ENCODE peak calls at places on chromosomes 6 and 20, in five cellular contexts. I, W, G, J and Q are unnamed samples.

GRCh38 chr6:90098025-90098474 is 198.6 kb downstream of the BACH2 start:
- DNase-seq in W (no peak), G (peak; percentile 89), I (no peak), J (no peak), Q (peak; percentile 84)

GRCh38 chr6:148758492-148758891 is 11.7 kb downstream of the UST start:
- DNase-seq in I (no peak), J (no peak), W (no peak), G (no peak), Q (no peak)

GRCh38 chr6:65448806-65449397 is 258.1 kb downstream of the EYS start:
- DNase-seq in I (no peak), W (no peak), G (no peak), J (no peak), Q (no peak)

GRCh38 chr6:135358251-135358821 is 139.2 kb downstream of the AHI1 start:
- DNase-seq in G (peak; percentile 97), J (no peak), W (no peak), I (no peak), Q (no peak)

GRCh38 chr6:45532626-45533258 is 155.0 kb upstream of the SUPT3H start:
- DNase-seq in I (no peak), J (no peak), W (no peak), G (peak; percentile 68), Q (no peak)

GRCh38 chr6:166542580-166542912 is 43.9 kb downstream of the RAMACL start:
- DNase-seq in W (peak; percentile 33), J (no peak), I (peak; percentile 21), G (peak; percentile 17), Q (no peak)

GRCh38 chr20:50916934-50917333 is 14.3 kb downstream of the ADNP start:
- DNase-seq in J (no peak), I (no peak), W (no peak), G (no peak), Q (no peak)

GRCh38 chr20:17281478-17281877 is 54.6 kb downstream of the PCSK2 start:
- DNase-seq in J (peak; percentile 3), G (peak; percentile 19), I (peak; percentile 74), W (no peak), Q (no peak)

GRCh38 chr6:166078294-166078693 is 89.4 kb downstream of the TBXT start:
- DNase-seq in W (no peak), G (peak; percentile 96), I (no peak), J (no peak), Q (no peak)

GRCh38 chr20:9485614-9486325 is 28.6 kb upstream of the LAMP5 start:
- DNase-seq in J (no peak), I (peak; percentile 13), G (no peak), W (no peak), Q (no peak)

GRCh38 chr6:24743265-24743943 is 24.4 kb upstream of the C6orf62 start:
- DNase-seq in J (peak; percentile 76), G (peak; percentile 98), W (no peak), I (no peak), Q (peak; percentile 88)

GRCh38 chr6:167827062-167827587 is 414 bp downstream of the AFDN start:
- DNase-seq in I (no peak), J (no peak), G (no peak), W (no peak), Q (no peak)

GRCh38 chr20:2751868-2752630 is 48.4 kb downstream of the CPXM1 start:
- DNase-seq in W (no peak), J (no peak), G (no peak), I (peak; percentile 59), Q (no peak)

GRCh38 chr6:17585766-17586502 is 14.2 kb upstream of the FAM8A1 start:
- DNase-seq in G (no peak), J (peak; percentile 88), W (no peak), I (peak; percentile 8), Q (peak; percentile 41)

GRCh38 chr20:4667371-4667773 is 54.3 kb upstream of the PRND start:
- DNase-seq in G (no peak), I (no peak), W (no peak), J (no peak), Q (no peak)

GRCh38 chr20:48605364-48606116 is 222.3 kb downstream of the PREX1 start:
- DNase-seq in W (no peak), G (no peak), I (no peak), J (no peak), Q (no peak)

GRCh38 chr6:11865926-11866325 is 87.3 kb upstream of the ADTRP start:
- DNase-seq in J (no peak), W (no peak), I (no peak), G (peak; percentile 74), Q (no peak)

GRCh38 chr6:122144229-122144628 is 255.2 kb upstream of the HSF2 start:
- DNase-seq in I (no peak), W (no peak), G (no peak), J (no peak), Q (no peak)

GRCh38 chr20:50394569-50394968 is 115.6 kb upstream of the PTPN1 start:
- DNase-seq in I (no peak), W (no peak), G (no peak), J (no peak), Q (no peak)

GRCh38 chr6:1873781-1874180 is 264.1 kb downstream of the FOXC1 start:
- DNase-seq in G (no peak), J (no peak), I (peak; percentile 39), W (no peak), Q (no peak)

GRCh38 chr6:70839286-70840266 is 117.3 kb downstream of the B3GAT2 start:
- DNase-seq in G (peak; percentile 26), J (no peak), W (no peak), I (no peak), Q (no peak)

GRCh38 chr20:57195023-57195758 is 71.2 kb downstream of the BMP7 start:
- DNase-seq in I (no peak), J (no peak), W (no peak), G (peak; percentile 48), Q (no peak)

GRCh38 chr20:25054995-25055629 is 2.8 kb downstream of the ACSS1 start:
- DNase-seq in I (no peak), W (no peak), J (no peak), G (peak; percentile 13), Q (no peak)

GRCh38 chr6:69791065-69791471 is 5.7 kb downstream of the LMBRD1 start:
- DNase-seq in J (no peak), W (no peak), G (peak; percentile 4), I (no peak), Q (no peak)

GRCh38 chr6:25107218-25107617 is 171.5 kb upstream of the RIPOR2 start:
- DNase-seq in I (no peak), W (no peak), G (no peak), J (no peak), Q (no peak)

GRCh38 chr6:34516391-34517324 is 39.5 kb downstream of the SPDEF start:
- DNase-seq in W (no peak), G (no peak), I (no peak), J (no peak), Q (no peak)

GRCh38 chr6:150599199-150600002 is at the start of gene PLEKHG1:
- DNase-seq in J (peak; percentile 12), I (peak; percentile 87), G (no peak), W (peak; percentile 25), Q (no peak)

GRCh38 chr6:151288711-151289398 is 49.1 kb downstream of the AKAP12 start:
- DNase-seq in J (no peak), I (no peak), W (no peak), G (no peak), Q (no peak)

GRCh38 chr6:46505693-46506512 is 14.7 kb upstream of the RCAN2 start:
- DNase-seq in J (no peak), G (no peak), I (no peak), W (no peak), Q (no peak)

GRCh38 chr20:60271597-60271996 is 313.4 kb downstream of the CDH26 start:
- DNase-seq in J (no peak), G (peak; percentile 12), W (no peak), I (peak; percentile 28), Q (no peak)

GRCh38 chr6:25360611-25361010 is 81.4 kb downstream of the CARMIL1 start:
- DNase-seq in W (no peak), J (no peak), I (no peak), G (peak; percentile 45), Q (peak; percentile 23)

GRCh38 chr20:20143646-20144045 is 91.3 kb downstream of the CFAP61 start:
- DNase-seq in W (no peak), J (no peak), G (no peak), I (peak; percentile 18), Q (no peak)

GRCh38 chr6:18323935-18324707 is 59.8 kb upstream of the DEK start:
- DNase-seq in G (peak; percentile 61), W (no peak), J (peak; percentile 35), I (peak; percentile 72), Q (no peak)

GRCh38 chr20:13341737-13342393 is 120.8 kb downstream of the ISM1 start:
- DNase-seq in G (no peak), W (no peak), J (no peak), I (no peak), Q (no peak)

GRCh38 chr6:93784794-93785757 is 365.7 kb upstream of the EPHA7 start:
- DNase-seq in W (no peak), G (no peak), J (no peak), I (peak; percentile 27), Q (no peak)

GRCh38 chr6:75213732-75214131 is 7.9 kb upstream of the COL12A1 start:
- DNase-seq in J (no peak), G (no peak), I (no peak), W (no peak), Q (no peak)
- TF ChIP-seq CTCF in J (peak; percentile 36), G (no peak), I (peak; percentile 11), W (no peak), Q (no peak)

DNA sequence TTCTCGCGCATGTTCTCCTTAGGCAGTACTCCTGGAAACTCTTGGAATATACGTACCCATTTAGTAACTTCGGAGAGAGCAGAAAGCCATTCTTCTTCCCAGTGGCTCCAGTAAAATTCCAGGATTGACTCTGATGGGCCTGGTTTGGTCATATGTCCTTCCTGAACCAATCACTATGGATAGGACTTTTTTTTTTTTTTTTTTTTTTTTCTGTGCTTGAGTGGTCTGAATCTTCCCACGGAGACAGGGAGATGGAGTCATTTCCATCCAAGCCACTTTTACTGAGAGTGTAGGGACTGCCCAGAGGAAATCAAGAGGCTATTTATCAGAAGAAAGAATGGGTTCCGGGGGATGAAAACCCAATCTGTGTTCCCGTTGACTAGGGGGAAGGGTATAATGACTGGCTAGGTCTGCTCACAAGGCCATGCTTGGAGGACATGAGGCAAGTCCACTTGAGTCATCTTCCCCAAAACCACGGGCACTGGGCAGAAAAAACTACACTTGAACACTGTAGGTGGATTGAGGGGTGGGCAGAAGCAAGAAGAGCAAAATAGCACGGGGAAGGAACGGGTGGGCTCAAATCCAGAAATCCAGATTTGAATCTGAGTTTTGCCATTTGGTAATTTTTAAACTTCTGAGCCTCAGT is 35.5 kb upstream of the MRPS18A start:
- DNase-seq in J (no peak), W (no peak), I (no peak), G (no peak), Q (no peak)
- H3K9ac ChIP-seq in J (no peak overlapping the region), W (no peak overlapping the region), I (no peak overlapping the region), G (no peak overlapping the region), Q (no peak overlapping the region)

DNA sequence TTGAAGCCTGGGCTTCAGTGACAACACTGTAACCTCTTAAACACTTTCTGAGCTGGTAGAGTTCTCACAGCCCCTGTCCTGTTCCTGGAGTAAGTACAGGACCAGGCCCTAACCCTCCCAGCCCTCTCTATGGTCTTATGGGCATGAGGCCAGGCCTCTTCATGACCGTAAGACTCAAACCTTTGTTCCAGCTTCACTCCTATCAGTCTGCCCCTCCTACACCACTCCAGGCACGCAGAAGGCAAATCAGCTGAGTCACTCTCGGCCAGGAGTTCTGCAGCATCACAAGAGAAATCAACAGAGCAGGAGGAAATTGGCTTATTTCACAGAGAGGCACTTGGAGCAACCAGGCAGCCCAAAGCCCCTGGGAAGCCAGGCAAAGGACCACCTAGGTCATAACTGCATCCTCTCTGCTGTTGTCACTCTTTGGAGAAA is 25.3 kb upstream of the CHD6 start:
- DNase-seq in I (peak; percentile 41), W (no peak), J (peak; percentile 6), G (peak; percentile 80), Q (peak; percentile 17)
- H2AFZ ChIP-seq in I (peak overlapping the region; percentile 72), W (peak overlapping the region; percentile 95), J (peak overlapping the region; percentile 44), G (peak overlapping the region; percentile 68), Q (peak overlapping the region; percentile 57)

GRCh38 chr6:37535701-37536461 is 36.2 kb upstream of the CCDC167 start:
- DNase-seq in G (no peak), J (no peak), W (no peak), I (peak; percentile 75), Q (no peak)
- TF ChIP-seq CTCF in G (peak; percentile 1), J (no peak), W (no peak), I (peak; percentile 23), Q (peak; percentile 33)